ENCODE peak calls at places on chromosome 12, in six cellular contexts. One of them, this sample, is unnamed.

GRCh38 chr12:116497051-116497529 is 62.1 kb upstream of the MAP1LC3B2 start:
- DNase-seq in OCI-LY7: no peak
- DNase-seq in fibroblast of the aortic adventitia: no peak
- DNase-seq in brain microvascular endothelial cell: no peak
- DNase-seq in mesendoderm: no peak
- DNase-seq in SK-N-SH: no peak
- DNase-seq in this sample: no peak

GRCh38 chr12:47214001-47214619 is 134.4 kb upstream of the AMIGO2 start:
- DNase-seq in mesendoderm: no peak
- DNase-seq in SK-N-SH: no peak
- DNase-seq in fibroblast of the aortic adventitia: no peak
- DNase-seq in brain microvascular endothelial cell: no peak
- DNase-seq in OCI-LY7: no peak
- DNase-seq in this sample: no peak

GRCh38 chr12:96356831-96357230 is 43.4 kb downstream of the CDK17 start:
- DNase-seq in SK-N-SH: no peak
- DNase-seq in fibroblast of the aortic adventitia: no peak
- DNase-seq in brain microvascular endothelial cell: no peak
- DNase-seq in mesendoderm: no peak
- DNase-seq in OCI-LY7: no peak
- DNase-seq in this sample: no peak

GRCh38 chr12:44021471-44021971 is 185.6 kb downstream of the TMEM117 start:
- DNase-seq in brain microvascular endothelial cell: no peak
- DNase-seq in mesendoderm: no peak
- DNase-seq in fibroblast of the aortic adventitia: no peak
- DNase-seq in SK-N-SH: no peak
- DNase-seq in OCI-LY7: no peak
- DNase-seq in this sample: no peak

GRCh38 chr12:62210422-62210821 is 49.8 kb upstream of the USP15 start:
- DNase-seq in mesendoderm: peak; percentile 35
- DNase-seq in brain microvascular endothelial cell: peak; percentile 61
- DNase-seq in SK-N-SH: peak; percentile 40
- DNase-seq in fibroblast of the aortic adventitia: peak; percentile 57
- DNase-seq in OCI-LY7: peak; percentile 43
- DNase-seq in this sample: peak; percentile 24

GRCh38 chr12:53402871-53403270 is 20.8 kb upstream of the AMHR2 start:
- DNase-seq in SK-N-SH: no peak
- DNase-seq in fibroblast of the aortic adventitia: no peak
- DNase-seq in mesendoderm: no peak
- DNase-seq in OCI-LY7: no peak
- DNase-seq in brain microvascular endothelial cell: no peak
- DNase-seq in this sample: no peak

GRCh38 chr12:109951751-109952150 is 44.4 kb downstream of the GIT2 start:
- DNase-seq in brain microvascular endothelial cell: peak; percentile 79
- DNase-seq in fibroblast of the aortic adventitia: peak; percentile 59
- DNase-seq in SK-N-SH: no peak
- DNase-seq in OCI-LY7: no peak
- DNase-seq in mesendoderm: peak; percentile 51
- DNase-seq in this sample: peak; percentile 68

GRCh38 chr12:6434205-6435180 is 10.3 kb upstream of the CD27 start:
- DNase-seq in brain microvascular endothelial cell: no peak
- DNase-seq in OCI-LY7: no peak
- DNase-seq in SK-N-SH: no peak
- DNase-seq in fibroblast of the aortic adventitia: no peak
- DNase-seq in mesendoderm: no peak
- DNase-seq in this sample: no peak

GRCh38 chr12:47900480-47901129 is 4.2 kb downstream of the VDR start:
- DNase-seq in mesendoderm: peak; percentile 88
- DNase-seq in fibroblast of the aortic adventitia: no peak
- DNase-seq in OCI-LY7: peak; percentile 60
- DNase-seq in SK-N-SH: no peak
- DNase-seq in brain microvascular endothelial cell: no peak
- DNase-seq in this sample: no peak

GRCh38 chr12:47021298-47021697 is 58.1 kb upstream of the PCED1B start:
- DNase-seq in fibroblast of the aortic adventitia: peak; percentile 92
- DNase-seq in OCI-LY7: peak; percentile 56
- DNase-seq in brain microvascular endothelial cell: peak; percentile 90
- DNase-seq in SK-N-SH: peak; percentile 17
- DNase-seq in mesendoderm: peak; percentile 77
- DNase-seq in this sample: peak; percentile 78

GRCh38 chr12:88299567-88300101 is 157.5 kb downstream of the TMTC3 start:
- DNase-seq in SK-N-SH: no peak
- DNase-seq in mesendoderm: no peak
- DNase-seq in brain microvascular endothelial cell: peak; percentile 99
- DNase-seq in OCI-LY7: no peak
- DNase-seq in fibroblast of the aortic adventitia: peak; percentile 95
- DNase-seq in this sample: peak; percentile 81

GRCh38 chr12:79255326-79255725 is 390.8 kb downstream of the SYT1 start:
- DNase-seq in SK-N-SH: no peak
- DNase-seq in mesendoderm: no peak
- DNase-seq in OCI-LY7: no peak
- DNase-seq in fibroblast of the aortic adventitia: peak; percentile 48
- DNase-seq in brain microvascular endothelial cell: no peak
- DNase-seq in this sample: peak; percentile 49

GRCh38 chr12:50187084-50187900 is 20.1 kb upstream of the CERS5 start:
- DNase-seq in OCI-LY7: no peak
- DNase-seq in fibroblast of the aortic adventitia: peak; percentile 93
- DNase-seq in mesendoderm: no peak
- DNase-seq in brain microvascular endothelial cell: peak; percentile 81
- DNase-seq in SK-N-SH: no peak
- DNase-seq in this sample: peak; percentile 91

GRCh38 chr12:45231515-45232145 is 15.7 kb downstream of the ANO6 start:
- DNase-seq in fibroblast of the aortic adventitia: peak; percentile 87
- DNase-seq in brain microvascular endothelial cell: peak; percentile 27
- DNase-seq in OCI-LY7: no peak
- DNase-seq in mesendoderm: no peak
- DNase-seq in SK-N-SH: no peak
- DNase-seq in this sample: peak; percentile 57

GRCh38 chr12:104340177-104340576 is 36.6 kb downstream of the EID3 start:
- DNase-seq in brain microvascular endothelial cell: no peak
- DNase-seq in mesendoderm: no peak
- DNase-seq in OCI-LY7: no peak
- DNase-seq in SK-N-SH: no peak
- DNase-seq in fibroblast of the aortic adventitia: peak; percentile 75
- DNase-seq in this sample: peak; percentile 65

GRCh38 chr12:6963016-6963731 is 7.3 kb downstream of the PHB2 start:
- DNase-seq in OCI-LY7: no peak
- DNase-seq in mesendoderm: peak; percentile 86
- DNase-seq in brain microvascular endothelial cell: no peak
- DNase-seq in SK-N-SH: peak; percentile 38
- DNase-seq in fibroblast of the aortic adventitia: no peak
- DNase-seq in this sample: no peak

GRCh38 chr12:124740691-124741137 is 123.0 kb downstream of the SCARB1 start:
- DNase-seq in SK-N-SH: no peak
- DNase-seq in brain microvascular endothelial cell: no peak
- DNase-seq in OCI-LY7: no peak
- DNase-seq in fibroblast of the aortic adventitia: no peak
- DNase-seq in mesendoderm: peak; percentile 65
- DNase-seq in this sample: no peak

GRCh38 chr12:89618113-89618862 is 90.3 kb downstream of the ATP2B1 start:
- DNase-seq in mesendoderm: no peak
- DNase-seq in fibroblast of the aortic adventitia: no peak
- DNase-seq in SK-N-SH: no peak
- DNase-seq in brain microvascular endothelial cell: peak; percentile 1
- DNase-seq in OCI-LY7: no peak
- DNase-seq in this sample: no peak

GRCh38 chr12:113783811-113784210 is 182.3 kb downstream of the RBM19 start:
- DNase-seq in brain microvascular endothelial cell: no peak
- DNase-seq in mesendoderm: no peak
- DNase-seq in SK-N-SH: no peak
- DNase-seq in fibroblast of the aortic adventitia: no peak
- DNase-seq in OCI-LY7: no peak
- DNase-seq in this sample: no peak

GRCh38 chr12:113792450-113792849 is 173.7 kb downstream of the RBM19 start:
- DNase-seq in fibroblast of the aortic adventitia: no peak
- DNase-seq in mesendoderm: no peak
- DNase-seq in brain microvascular endothelial cell: no peak
- DNase-seq in SK-N-SH: no peak
- DNase-seq in OCI-LY7: no peak
- DNase-seq in this sample: no peak

GRCh38 chr12:113793250-113793649 is 172.9 kb downstream of the RBM19 start:
- DNase-seq in OCI-LY7: no peak
- DNase-seq in SK-N-SH: no peak
- DNase-seq in brain microvascular endothelial cell: no peak
- DNase-seq in mesendoderm: no peak
- DNase-seq in fibroblast of the aortic adventitia: no peak
- DNase-seq in this sample: no peak

GRCh38 chr12:113786107-113786506 is 180.0 kb downstream of the RBM19 start:
- DNase-seq in OCI-LY7: no peak
- DNase-seq in mesendoderm: no peak
- DNase-seq in brain microvascular endothelial cell: no peak
- DNase-seq in SK-N-SH: no peak
- DNase-seq in fibroblast of the aortic adventitia: no peak
- DNase-seq in this sample: no peak

DNA sequence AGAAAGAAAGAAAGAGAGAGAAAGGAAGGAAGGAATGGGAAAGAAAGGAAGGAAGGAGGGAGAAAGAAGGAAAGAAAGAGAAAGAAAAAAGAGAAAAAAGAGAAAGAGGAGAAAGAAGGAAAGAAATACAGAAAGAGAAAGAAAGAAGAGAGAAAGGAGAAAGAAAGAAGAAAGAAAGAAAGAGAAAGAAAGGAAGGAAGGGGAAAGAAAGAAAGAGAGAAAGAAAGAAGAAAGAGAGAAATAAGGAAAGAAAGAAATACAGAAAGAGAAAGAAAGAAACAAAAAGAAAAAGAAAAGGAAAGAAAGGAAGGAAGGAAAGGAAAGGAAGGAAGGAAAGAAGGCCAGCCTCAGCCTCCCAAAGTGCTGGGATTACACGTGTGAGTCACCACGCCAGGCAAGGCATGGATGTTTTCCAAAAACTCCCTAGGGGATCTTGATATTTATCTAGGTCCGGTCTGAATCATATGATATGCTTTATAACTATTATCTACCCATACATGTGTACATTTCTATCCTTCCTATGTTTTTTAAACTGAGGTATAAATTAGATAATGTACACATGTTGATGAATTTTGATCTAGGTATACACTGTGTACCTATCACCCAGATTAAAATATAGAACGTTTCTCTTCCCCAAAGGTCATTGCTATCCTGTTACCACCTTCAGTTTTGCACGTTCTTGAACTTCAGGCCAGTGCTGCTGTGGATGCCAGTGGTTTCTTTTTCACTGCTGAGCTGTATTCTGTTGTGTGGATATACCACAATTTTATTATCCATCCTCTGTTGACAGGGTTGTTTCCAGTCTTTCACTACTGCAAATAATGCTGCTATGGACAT is 177.9 kb downstream of the RBM19 start:
- DNase-seq in mesendoderm: no peak
- DNase-seq in brain microvascular endothelial cell: peak; percentile 73
- DNase-seq in SK-N-SH: no peak
- DNase-seq in OCI-LY7: no peak
- DNase-seq in fibroblast of the aortic adventitia: peak; percentile 67
- DNase-seq in this sample: no peak
- H3K4me3 ChIP-seq in mesendoderm: no peak overlapping the region
- H3K4me3 ChIP-seq in brain microvascular endothelial cell: no peak overlapping the region
- H3K4me3 ChIP-seq in SK-N-SH: no peak overlapping the region
- H3K4me3 ChIP-seq in OCI-LY7: no peak overlapping the region
- H3K4me3 ChIP-seq in fibroblast of the aortic adventitia: no peak overlapping the region
- H3K4me3 ChIP-seq in this sample: no peak overlapping the region

DNA sequence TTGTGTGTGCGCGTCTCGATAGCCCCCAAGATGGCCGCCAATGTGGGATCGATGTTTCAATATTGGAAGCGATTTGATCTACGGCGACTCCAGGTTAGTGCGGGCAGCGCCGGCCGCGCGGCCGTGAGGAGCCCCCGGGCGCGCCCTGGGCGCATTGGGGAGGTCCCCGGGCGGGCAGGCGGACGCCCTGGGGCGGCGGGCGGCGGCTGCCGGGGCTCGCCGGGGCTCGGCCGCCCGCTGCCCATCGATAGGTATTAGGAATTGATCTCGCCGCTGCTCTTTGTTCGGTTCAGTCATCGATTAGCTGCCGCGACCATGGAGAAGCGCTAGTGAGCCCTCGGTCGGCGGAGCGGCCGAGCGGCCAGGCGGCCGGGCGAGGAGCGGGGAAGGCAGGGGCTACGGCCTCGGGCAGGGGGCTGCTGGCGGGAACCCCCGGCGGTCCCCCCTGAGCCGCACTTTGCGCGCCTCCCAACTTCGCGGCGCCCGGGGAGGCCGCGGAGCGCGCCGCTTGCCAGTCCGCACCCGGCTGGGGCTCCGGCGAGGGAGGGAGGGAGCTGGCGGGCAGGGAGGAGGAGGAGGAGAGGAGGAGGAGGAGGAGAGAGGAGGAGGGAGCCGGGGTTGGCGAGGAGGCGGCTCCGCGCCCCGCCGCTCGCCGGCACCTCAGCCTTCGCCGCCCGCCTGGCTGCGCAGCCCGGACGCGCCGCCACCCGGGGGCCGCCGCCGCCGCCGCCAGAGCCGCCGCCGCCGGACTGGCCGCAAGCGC is 114.0 kb upstream of the MYL2 start:
- DNase-seq in OCI-LY7: no peak
- DNase-seq in fibroblast of the aortic adventitia: no peak
- DNase-seq in SK-N-SH: peak; percentile 80
- DNase-seq in mesendoderm: peak; percentile 65
- DNase-seq in brain microvascular endothelial cell: no peak
- DNase-seq in this sample: no peak
- H3K4me3 ChIP-seq in OCI-LY7: no peak within 1 kb of the TSS
- H3K4me3 ChIP-seq in fibroblast of the aortic adventitia: no peak within 1 kb of the TSS
- H3K4me3 ChIP-seq in SK-N-SH: peak within 1 kb of the TSS; percentile 51
- H3K4me3 ChIP-seq in mesendoderm: peak within 1 kb of the TSS; percentile 63
- H3K4me3 ChIP-seq in brain microvascular endothelial cell: no peak within 1 kb of the TSS
- H3K4me3 ChIP-seq in this sample: no peak within 1 kb of the TSS

GRCh38 chr12:52166672-52167071 is 25.1 kb downstream of the KRT80 start:
- DNase-seq in mesendoderm: no peak
- DNase-seq in brain microvascular endothelial cell: no peak
- DNase-seq in fibroblast of the aortic adventitia: no peak
- DNase-seq in OCI-LY7: no peak
- DNase-seq in SK-N-SH: no peak
- DNase-seq in this sample: no peak
- H3K4me3 ChIP-seq in mesendoderm: no peak overlapping the region
- H3K4me3 ChIP-seq in brain microvascular endothelial cell: no peak overlapping the region
- H3K4me3 ChIP-seq in fibroblast of the aortic adventitia: no peak overlapping the region
- H3K4me3 ChIP-seq in OCI-LY7: no peak overlapping the region
- H3K4me3 ChIP-seq in SK-N-SH: no peak overlapping the region
- H3K4me3 ChIP-seq in this sample: no peak overlapping the region

DNA sequence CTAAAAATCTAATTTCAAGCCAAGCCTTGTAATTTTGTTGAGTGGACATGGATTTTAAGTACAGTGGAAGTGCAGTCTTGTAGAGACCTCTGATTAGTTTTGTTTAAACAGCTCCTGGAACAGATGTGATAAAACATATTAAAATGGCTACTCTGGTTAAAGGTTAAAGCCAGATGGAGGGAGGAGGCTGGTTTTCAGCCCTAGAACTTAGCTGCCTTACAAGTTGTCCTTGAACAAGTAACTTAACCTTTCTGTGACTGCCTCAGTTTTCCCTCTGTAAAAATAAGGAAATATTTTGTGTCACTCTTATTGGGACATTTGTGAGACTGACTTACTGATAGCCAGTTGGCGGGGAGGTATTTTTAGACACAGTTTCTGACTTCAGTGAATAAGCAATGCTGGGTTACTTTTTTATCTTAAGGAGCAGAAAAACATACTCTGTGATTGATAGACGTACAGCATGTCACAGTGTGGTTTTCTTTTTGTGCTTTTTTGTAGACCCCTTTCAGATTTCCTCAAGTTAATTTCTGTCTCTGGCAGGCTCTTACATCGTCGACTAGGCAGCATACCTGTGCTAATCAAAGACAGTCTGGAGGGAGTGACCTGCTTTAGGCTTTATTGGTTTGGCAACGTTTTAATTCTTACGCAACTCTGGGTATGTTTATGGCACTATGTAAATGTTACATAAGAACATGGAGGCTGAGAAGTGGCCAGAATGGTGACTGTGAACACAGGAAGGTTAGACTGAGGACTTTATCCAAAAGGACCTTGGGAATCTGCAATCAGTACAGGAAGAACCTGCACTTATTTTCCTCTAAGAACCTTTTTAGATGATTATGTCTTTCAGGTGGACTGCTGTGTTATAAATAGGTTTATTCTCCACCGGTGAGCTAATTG is 3.2 kb downstream of the ACVR1B start:
- DNase-seq in OCI-LY7: no peak
- DNase-seq in fibroblast of the aortic adventitia: peak; percentile 41
- DNase-seq in mesendoderm: no peak
- DNase-seq in SK-N-SH: no peak
- DNase-seq in brain microvascular endothelial cell: no peak
- DNase-seq in this sample: no peak
- H3K4me3 ChIP-seq in OCI-LY7: no peak overlapping the region
- H3K4me3 ChIP-seq in fibroblast of the aortic adventitia: no peak overlapping the region
- H3K4me3 ChIP-seq in mesendoderm: no peak overlapping the region
- H3K4me3 ChIP-seq in SK-N-SH: no peak overlapping the region
- H3K4me3 ChIP-seq in brain microvascular endothelial cell: no peak overlapping the region
- H3K4me3 ChIP-seq in this sample: no peak overlapping the region

This sample was measured in astrocyte of the cerebellum.